ENCODE peak calls at places on chromosomes 12 and 14, in five cellular contexts. I is heart right ventricle; K is trophoblast cell; E is naive thymus-derived CD4-positive, alpha-beta T cell; S is lung. Q is an unnamed sample.

GRCh38 chr14:49860988-49861387 is 8.4 kb upstream of the NEMF start:
- DNase-seq in I (no peak), K (no peak), E (no peak), S (no peak), Q (no peak)

GRCh38 chr12:104632724-104633181 is 176.0 kb downstream of the CHST11 start:
- DNase-seq in I (no peak), K (no peak), E (no peak), S (no peak), Q (no peak)

GRCh38 chr14:88841741-88842140 is 17.3 kb downstream of the TTC8 start:
- DNase-seq in I (no peak), K (no peak), E (no peak), S (no peak), Q (no peak)

GRCh38 chr14:100261621-100262020 is 22.7 kb downstream of the YY1 start:
- DNase-seq in I (no peak), K (no peak), E (no peak), S (no peak), Q (no peak)

GRCh38 chr12:132003846-132004245 is 54.1 kb downstream of the EP400 start:
- DNase-seq in I (no peak), K (no peak), E (no peak), S (no peak), Q (no peak)

GRCh38 chr14:103871596-103872480 is 24.5 kb upstream of the PPP1R13B start:
- DNase-seq in I (peak), K (no peak), E (peak), S (peak), Q (no peak)

GRCh38 chr12:91432079-91432478 is 249.5 kb upstream of the DCN start:
- DNase-seq in I (no peak), K (no peak), E (no peak), S (no peak), Q (no peak)

GRCh38 chr14:32217301-32217700 is 14.2 kb upstream of the RNU6-8 start:
- DNase-seq in I (no peak), K (no peak), E (no peak), S (no peak), Q (no peak)

GRCh38 chr12:129080413-129080812 is 227.1 kb downstream of the GLT1D1 start:
- DNase-seq in I (no peak), K (no peak), E (no peak), S (no peak), Q (no peak)

GRCh38 chr12:49413010-49413409 is 45.7 kb downstream of the SPATS2 start:
- DNase-seq in I (no peak), K (peak), E (no peak), S (no peak), Q (no peak)

GRCh38 chr12:65742481-65742971 is 81.8 kb upstream of the HMGA2 start:
- DNase-seq in I (peak), K (no peak), E (no peak), S (no peak), Q (no peak)

GRCh38 chr12:104680506-104680905 is 223.8 kb downstream of the CHST11 start:
- DNase-seq in I (no peak), K (no peak), E (no peak), S (no peak), Q (no peak)

GRCh38 chr12:131067993-131068942 is 114.6 kb downstream of the ADGRD1 start:
- DNase-seq in I (peak), K (no peak), E (no peak), S (no peak), Q (peak)

GRCh38 chr12:34051486-34051885 is 29.2 kb downstream of the ALG10 start:
- DNase-seq in I (no peak), K (no peak), E (no peak), S (no peak), Q (no peak)

GRCh38 chr14:105074601-105075053 is 9.4 kb upstream of the GPR132 start:
- DNase-seq in I (no peak), K (no peak), E (no peak), S (no peak), Q (no peak)

GRCh38 chr14:91381801-91382670 is 35.6 kb downstream of the CCDC88C start:
- DNase-seq in I (no peak), K (no peak), E (no peak), S (no peak), Q (no peak)

GRCh38 chr12:4857472-4858291 is 52.0 kb upstream of the KCNA1 start:
- DNase-seq in I (peak), K (peak), E (peak), S (peak), Q (no peak)

GRCh38 chr14:92258934-92259333 is 64.0 kb upstream of the SLC24A4 start:
- DNase-seq in I (no peak), K (no peak), E (no peak), S (no peak), Q (no peak)

GRCh38 chr14:68689426-68689825 is 103.4 kb downstream of the ZFP36L1 start:
- DNase-seq in I (no peak), K (no peak), E (no peak), S (no peak), Q (no peak)

GRCh38 chr12:130350715-130351114 is 13.0 kb downstream of the PIWIL1 start:
- DNase-seq in I (no peak), K (peak), E (no peak), S (no peak), Q (no peak)

GRCh38 chr12:53219116-53219955 is 12.3 kb upstream of the ITGB7 start:
- DNase-seq in I (peak), K (no peak), E (no peak), S (no peak), Q (no peak)

GRCh38 chr14:68819260-68819691 is 26.4 kb upstream of the ZFP36L1 start:
- DNase-seq in I (no peak), K (peak), E (no peak), S (no peak), Q (no peak)

GRCh38 chr14:92551066-92551841 is 37.7 kb downstream of the RIN3 start:
- DNase-seq in I (no peak), K (no peak), E (no peak), S (no peak), Q (no peak)

GRCh38 chr12:67535176-67535575 is 113.4 kb upstream of the DYRK2 start:
- DNase-seq in I (no peak), K (no peak), E (no peak), S (no peak), Q (no peak)

GRCh38 chr12:130422676-130423075 is 85.0 kb downstream of the PIWIL1 start:
- DNase-seq in I (no peak), K (no peak), E (no peak), S (no peak), Q (peak)

GRCh38 chr14:77590845-77591506 is 25.5 kb downstream of the SPTLC2 start:
- DNase-seq in I (no peak), K (no peak), E (no peak), S (no peak), Q (no peak)

GRCh38 chr12:7079826-7080125 is 12.5 kb downstream of the C1R start:
- DNase-seq in I (no peak), K (peak), E (no peak), S (no peak), Q (no peak)

GRCh38 chr12:69540606-69541386 is 44.5 kb upstream of the CCT2 start:
- DNase-seq in I (no peak), K (no peak), E (no peak), S (no peak), Q (no peak)

GRCh38 chr12:96383991-96384390 is 16.2 kb downstream of the CDK17 start:
- DNase-seq in I (no peak), K (no peak), E (no peak), S (no peak), Q (no peak)

GRCh38 chr12:51937941-51938340 is 13.6 kb upstream of the ACVR1B start:
- DNase-seq in I (no peak), K (no peak), E (no peak), S (no peak), Q (peak)

GRCh38 chr12:57637364-57637763 is 4.4 kb upstream of the B4GALNT1 start:
- DNase-seq in I (no peak), K (no peak), E (no peak), S (no peak), Q (peak)

GRCh38 chr12:120961604-120962486 is 16.5 kb upstream of the HNF1A start:
- DNase-seq in I (peak), K (no peak), E (no peak), S (no peak), Q (no peak)

GRCh38 chr12:90029317-90029716 is 320.7 kb upstream of the ATP2B1 start:
- DNase-seq in I (no peak), K (no peak), E (no peak), S (no peak), Q (no peak)

GRCh38 chr14:54650331-54651017 is 83.5 kb downstream of the SAMD4A start:
- DNase-seq in I (no peak), K (peak), E (no peak), S (peak), Q (peak)

GRCh38 chr14:54652890-54653201 is 85.9 kb downstream of the SAMD4A start:
- DNase-seq in I (no peak), K (no peak), E (no peak), S (no peak), Q (no peak)

GRCh38 chr14:54652188-54652889 is 85.4 kb downstream of the SAMD4A start:
- DNase-seq in I (peak), K (peak), E (no peak), S (peak), Q (peak)

GRCh38 chr14:54651018-54651351 is 84.1 kb downstream of the SAMD4A start:
- DNase-seq in I (no peak), K (no peak), E (no peak), S (no peak), Q (no peak)

GRCh38 chr14:54651649-54652048 is 84.7 kb downstream of the SAMD4A start:
- DNase-seq in I (no peak), K (peak), E (no peak), S (no peak), Q (no peak)
- H3K4me3 ChIP-seq in I (no peak), K (no peak), E (no peak), S (no peak), Q (peak)

DNA sequence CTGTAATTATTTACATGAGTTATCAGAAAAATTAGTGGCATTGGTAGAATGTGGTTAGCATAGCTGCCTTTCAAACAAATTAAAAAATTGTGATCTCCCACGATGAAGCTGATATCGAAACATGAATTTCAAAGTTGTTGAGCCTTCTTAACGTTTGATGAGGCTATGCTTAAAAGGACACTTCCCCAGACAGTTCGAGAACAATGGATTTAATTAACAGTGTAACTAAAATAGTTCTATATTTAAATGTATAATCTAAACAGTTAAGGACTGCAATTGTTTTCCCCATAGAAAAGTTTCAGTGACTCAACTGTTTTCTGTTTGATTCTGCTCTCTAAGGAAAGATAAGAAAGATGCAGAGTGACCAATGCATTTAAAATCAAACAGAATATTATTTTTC is 1.6 kb downstream of the CLEC2B start:
- DNase-seq in I (no peak), K (no peak), E (no peak), S (no peak), Q (no peak)
- H3K27ac ChIP-seq in I (peak), K (no peak), E (peak), S (no peak), Q (peak)

GRCh38 chr14:54488318-54488645 is 498 bp downstream of the GMFB start:
- DNase-seq in I (no peak), K (no peak), E (no peak), S (no peak), Q (no peak)

GRCh38 chr14:54489318-54489683 is 521 bp upstream of the GMFB start:
- DNase-seq in I (no peak), K (no peak), E (no peak), S (no peak), Q (no peak)

GRCh38 chr14:54490448-54490805 is 1.6 kb upstream of the GMFB start:
- DNase-seq in I (no peak), K (peak), E (no peak), S (no peak), Q (no peak)

GRCh38 chr14:54488646-54489317 is at the start of gene GMFB:
- DNase-seq in I (peak), K (peak), E (peak), S (peak), Q (peak)

DNA sequence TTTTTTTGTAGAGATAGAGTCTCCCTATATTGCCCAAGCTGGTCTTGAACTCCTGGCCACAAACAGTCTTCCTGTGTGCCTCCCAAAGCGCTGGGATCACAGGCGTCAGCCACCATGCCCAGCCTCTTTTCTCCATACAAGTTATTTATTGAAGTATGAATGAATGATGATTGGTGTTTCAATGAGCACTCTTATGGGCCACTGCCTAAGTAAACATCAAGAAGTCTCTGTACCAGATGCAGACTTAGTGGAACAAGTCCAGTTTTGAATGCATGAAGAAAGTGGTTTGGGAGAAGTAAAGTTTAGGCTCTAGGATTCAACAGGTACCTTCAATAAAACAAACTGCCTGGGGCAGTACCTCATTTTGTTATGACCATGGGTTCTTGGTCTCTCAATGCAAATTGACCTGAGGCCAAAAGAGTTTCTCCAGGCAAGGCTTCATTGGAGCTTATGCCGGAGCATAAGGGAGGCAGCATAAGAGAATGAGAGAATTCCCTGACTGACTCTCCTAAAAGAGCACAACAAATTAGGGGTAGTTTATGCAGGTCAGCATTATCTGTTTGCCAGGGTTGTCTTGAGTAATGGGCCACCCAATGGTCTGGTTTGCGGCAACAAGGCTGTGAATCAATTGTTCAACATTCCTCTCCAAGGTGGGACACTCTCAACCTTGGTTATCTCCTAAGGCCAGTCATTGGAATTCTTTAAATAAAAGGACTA is 1.1 kb upstream of the GMFB start:
- DNase-seq in I (no peak), K (peak), E (no peak), S (no peak), Q (no peak)
- H3K4me3 ChIP-seq in I (peak), K (no peak), E (peak), S (no peak), Q (peak)

GRCh38 chr12:93115198-93115601 is 186.1 kb upstream of the EEA1 start:
- DNase-seq in I (no peak), K (no peak), E (no peak), S (no peak), Q (no peak)
- H3K27ac ChIP-seq in I (peak), K (no peak), E (no peak), S (peak), Q (peak)

DNA sequence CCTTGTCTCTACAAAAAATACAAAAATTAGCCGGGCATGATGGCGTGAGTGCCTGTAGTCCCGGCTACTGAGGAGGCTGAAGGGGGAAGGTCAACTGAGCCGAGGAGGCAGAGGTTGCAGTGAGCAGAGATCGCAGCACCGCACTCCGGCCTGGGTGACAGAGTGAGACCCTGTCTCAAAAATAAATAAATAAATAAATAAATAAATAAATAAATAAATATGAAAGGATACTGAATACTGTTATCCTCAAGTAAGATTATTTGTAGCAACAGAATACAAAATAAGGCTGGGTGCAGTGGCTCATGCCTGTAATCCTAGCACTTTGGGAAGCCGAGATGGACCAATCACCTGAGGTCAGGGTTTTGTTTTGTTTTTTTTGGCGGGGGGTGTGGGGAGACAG is 1.9 kb downstream of the RNF41 start:
- DNase-seq in I (no peak), K (no peak), E (no peak), S (no peak), Q (no peak)
- H3K4me3 ChIP-seq in I (no peak), K (no peak), E (no peak), S (no peak), Q (peak)

DNA sequence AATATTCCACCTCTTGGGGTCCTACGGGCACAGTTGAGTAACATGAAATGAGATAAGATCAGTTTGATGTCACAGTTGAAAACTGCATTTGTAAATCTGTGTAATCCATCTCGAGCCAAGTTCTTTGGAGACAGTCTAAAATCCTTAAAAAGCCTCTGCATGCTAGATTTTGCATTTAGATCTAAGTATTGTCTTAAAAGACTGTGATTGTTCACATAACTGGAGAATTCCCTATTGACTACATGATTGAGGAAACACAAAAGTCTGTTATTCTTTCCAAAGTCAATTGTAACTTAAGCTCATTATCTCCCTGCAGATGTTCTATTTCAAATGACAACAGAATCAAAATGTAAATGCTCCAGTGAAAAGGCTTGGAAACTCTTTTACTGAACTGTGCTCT is 77.8 kb downstream of the MYF5 start:
- DNase-seq in I (no peak), K (no peak), E (no peak), S (no peak), Q (no peak)
- H3K27ac ChIP-seq in I (no peak), K (no peak), E (no peak), S (no peak), Q (no peak)

GRCh38 chr14:89956294-89957009 is 725 bp downstream of the TDP1 start:
- DNase-seq in I (peak), K (peak), E (peak), S (peak), Q (peak)
- H3K4me3 ChIP-seq in I (peak), K (peak), E (peak), S (peak), Q (peak)

GRCh38 chr14:106507354-106507753 is 981.0 kb downstream of the TMEM121 start:
- DNase-seq in I (no peak), K (no peak), E (no peak), S (no peak), Q (no peak)
- H3K27ac ChIP-seq in I (no peak), K (no peak), E (peak), S (no peak), Q (no peak)

DNA sequence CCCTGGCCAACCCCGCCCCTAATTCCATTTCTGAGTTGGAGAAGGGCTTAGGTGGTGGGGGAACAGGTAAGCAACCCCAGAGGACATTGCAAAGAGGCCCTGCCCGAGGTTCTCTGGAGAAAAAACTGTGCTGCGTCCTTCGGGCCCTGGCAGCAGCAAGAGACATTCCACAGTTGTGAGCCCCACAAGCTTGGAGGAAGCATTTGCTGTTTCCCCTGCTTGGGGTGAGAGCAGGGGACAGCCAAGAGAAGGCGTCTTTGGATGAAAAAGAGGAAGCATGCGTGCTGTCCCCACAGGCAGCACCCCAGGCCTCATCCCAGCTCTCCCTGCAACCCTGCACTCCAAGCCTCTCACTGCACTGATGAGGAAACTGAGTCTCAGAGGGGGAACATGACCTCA is 1.4 kb downstream of the BDKRB2 start:
- DNase-seq in I (no peak), K (no peak), E (no peak), S (no peak), Q (no peak)
- H3K4me3 ChIP-seq in I (peak), K (no peak), E (no peak), S (no peak), Q (peak)